ENCODE peak calls at places on chromosomes 5 and 9, in eight cellular contexts. H is GM20000, G is AG09319, W is heart right ventricle, S is RWPE2, P is tibial nerve, Y is fibroblast of the aortic adventitia, F is AG10803. T is an unnamed sample.

GRCh38 chr9:19479874-19480273 is 71.1 kb downstream of the ACER2 start:
- DNase-seq in H (no peak), G (no peak), W (peak; percentile 15), S (no peak), P (no peak), Y (no peak), F (no peak), T (no peak)

GRCh38 chr5:146076455-146076854 is 28.9 kb downstream of the PLAC8L1 start:
- DNase-seq in H (no peak), G (no peak), W (no peak), S (no peak), P (no peak), Y (no peak), F (no peak), T (no peak)

GRCh38 chr5:1796371-1797108 is 3.1 kb downstream of the MRPL36 start:
- DNase-seq in H (no peak), G (no peak), W (no peak), S (no peak), P (no peak), Y (no peak), F (no peak), T (no peak)

GRCh38 chr9:68492801-68493200 is 47.9 kb downstream of the TMEM252 start:
- DNase-seq in H (no peak), G (no peak), W (no peak), S (no peak), P (no peak), Y (no peak), F (no peak), T (no peak)

GRCh38 chr9:3664044-3664443 is 138.2 kb upstream of the RFX3 start:
- DNase-seq in H (no peak), G (no peak), W (no peak), S (no peak), P (no peak), Y (no peak), F (peak; percentile 28), T (no peak)

GRCh38 chr5:78779262-78779661 is 130.7 kb upstream of the LHFPL2 start:
- DNase-seq in H (no peak), G (no peak), W (no peak), S (no peak), P (no peak), Y (peak; percentile 53), F (no peak), T (no peak)

GRCh38 chr9:87497604-87498045 is at the start of gene DAPK1:
- DNase-seq in H (peak; percentile 92), G (no peak), W (peak; percentile 21), S (no peak), P (peak; percentile 40), Y (peak; percentile 37), F (no peak), T (peak; percentile 69)

GRCh38 chr9:22052376-22052945 is 43.4 kb upstream of the CDKN2B start:
- DNase-seq in H (peak; percentile 17), G (peak; percentile 68), W (no peak), S (peak; percentile 75), P (no peak), Y (peak; percentile 90), F (peak; percentile 82), T (no peak)

GRCh38 chr5:172846677-172847076 is 12.6 kb downstream of the ERGIC1 start:
- DNase-seq in H (no peak), G (no peak), W (no peak), S (no peak), P (no peak), Y (no peak), F (no peak), T (no peak)

GRCh38 chr5:60248900-60249299 is 355.4 kb upstream of the PDE4D start:
- DNase-seq in H (peak; percentile 15), G (no peak), W (peak; percentile 6), S (no peak), P (peak; percentile 12), Y (no peak), F (no peak), T (no peak)

GRCh38 chr9:116075191-116075590 is 78.4 kb upstream of the PAPPA start:
- DNase-seq in H (no peak), G (no peak), W (no peak), S (no peak), P (no peak), Y (peak; percentile 82), F (peak; percentile 90), T (no peak)

GRCh38 chr9:80571953-80572352 is 1000.2 kb downstream of the TLE4 start:
- DNase-seq in H (no peak), G (no peak), W (no peak), S (no peak), P (no peak), Y (no peak), F (no peak), T (no peak)

GRCh38 chr9:3931996-3932906 is 367.6 kb downstream of the GLIS3 start:
- DNase-seq in H (no peak), G (no peak), W (no peak), S (no peak), P (no peak), Y (peak; percentile 63), F (peak; percentile 61), T (no peak)

GRCh38 chr9:129584136-129584535 is 36.8 kb downstream of the C9orf50 start:
- DNase-seq in H (peak; percentile 77), G (no peak), W (peak; percentile 83), S (no peak), P (peak; percentile 83), Y (peak; percentile 90), F (peak; percentile 84), T (peak; percentile 87)

GRCh38 chr9:133460405-133461175 is 812 bp downstream of the CACFD1 start:
- DNase-seq in H (peak; percentile 78), G (no peak), W (peak; percentile 59), S (no peak), P (peak; percentile 21), Y (peak; percentile 19), F (peak; percentile 7), T (peak; percentile 85)

GRCh38 chr9:113403651-113404050 is 2.6 kb upstream of the ALAD start:
- DNase-seq in H (no peak), G (no peak), W (no peak), S (no peak), P (no peak), Y (no peak), F (no peak), T (no peak)

GRCh38 chr5:115800108-115800507 is 16.4 kb downstream of the CDO1 start:
- DNase-seq in H (no peak), G (no peak), W (no peak), S (no peak), P (no peak), Y (no peak), F (no peak), T (no peak)

GRCh38 chr9:89969881-89970639 is 365.2 kb downstream of the GADD45G start:
- DNase-seq in H (no peak), G (no peak), W (no peak), S (no peak), P (no peak), Y (no peak), F (no peak), T (no peak)

GRCh38 chr9:14057347-14058077 is 256.4 kb downstream of the NFIB start:
- DNase-seq in H (no peak), G (no peak), W (no peak), S (no peak), P (no peak), Y (no peak), F (no peak), T (no peak)

GRCh38 chr5:103881560-103881959 is 319.0 kb upstream of the NUDT12 start:
- DNase-seq in H (no peak), G (no peak), W (no peak), S (no peak), P (no peak), Y (no peak), F (no peak), T (no peak)

DNA sequence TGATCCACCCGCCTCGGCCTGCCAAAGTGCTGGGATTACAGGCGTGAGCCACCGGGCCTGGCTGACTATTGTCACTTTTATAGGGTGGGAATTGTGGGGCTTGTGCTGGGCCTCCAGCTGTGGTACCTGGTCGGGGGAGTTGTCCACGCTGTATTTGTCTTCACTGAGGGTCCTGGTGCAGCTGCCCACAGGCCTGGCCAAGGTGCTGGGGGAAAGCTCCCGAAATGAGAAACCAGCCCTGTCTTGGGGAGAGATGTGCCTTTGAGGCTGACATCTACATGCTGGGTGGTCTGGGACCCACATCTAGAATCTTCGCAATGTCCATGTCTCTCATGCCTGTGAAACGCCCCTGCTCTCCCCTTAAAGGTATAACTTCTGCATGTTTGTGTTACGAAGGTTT is 2.6 kb downstream of the EXOC3 start:
- DNase-seq in H (no peak), G (no peak), W (no peak), S (no peak), P (no peak), Y (no peak), F (no peak), T (no peak)
- TF ChIP-seq CTCF in H (no peak), G (no peak), W (no peak), S (no peak), P (no peak), Y (no peak), F (no peak), T (no peak)

DNA sequence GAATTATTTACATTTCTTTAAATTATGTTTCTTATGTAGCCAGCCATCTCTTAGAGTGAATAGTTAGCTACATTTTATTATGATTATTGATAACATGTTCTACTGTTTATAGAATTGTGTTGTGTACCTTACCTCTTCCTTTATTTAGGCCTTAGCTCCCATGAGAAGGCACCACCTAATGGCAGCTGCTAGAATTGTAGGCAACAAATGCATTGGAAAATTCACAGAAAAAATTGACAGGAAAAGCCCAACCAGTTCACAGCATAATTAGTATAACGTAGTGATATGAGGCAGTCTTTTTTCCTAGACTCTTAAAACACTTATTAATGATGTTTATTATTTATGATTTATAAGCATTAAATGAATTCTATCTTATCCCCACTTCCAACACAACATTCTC is 175.8 kb downstream of the WDR70 start:
- DNase-seq in H (peak; percentile 16), G (no peak), W (no peak), S (no peak), P (no peak), Y (no peak), F (no peak), T (no peak)
- TF ChIP-seq CTCF in H (peak; percentile 18), G (peak; percentile 23), W (no peak), S (peak; percentile 78), P (no peak), Y (peak; percentile 20), F (peak; percentile 38), T (no peak)

DNA sequence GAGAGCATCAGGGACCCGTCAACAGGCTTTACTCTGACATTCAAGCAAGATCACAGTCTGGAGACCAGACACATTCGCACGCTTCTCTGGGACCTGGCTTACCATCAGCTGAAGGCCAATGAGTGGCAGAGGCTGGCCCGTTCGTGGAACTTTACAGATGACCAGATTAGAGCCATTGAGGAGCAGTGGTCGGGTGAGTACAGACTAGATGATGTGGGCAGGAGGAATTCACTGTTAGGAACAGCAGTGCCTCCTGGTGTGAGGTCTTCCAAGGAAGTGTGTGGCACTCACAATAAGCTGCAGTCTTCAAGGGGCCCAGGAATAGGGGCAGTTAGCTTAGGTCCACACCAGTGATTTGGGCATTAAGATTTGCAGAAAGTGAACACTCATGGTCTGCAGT is 50.4 kb downstream of the POC5 start:
- DNase-seq in H (no peak), G (no peak), W (no peak), S (no peak), P (no peak), Y (no peak), F (no peak), T (no peak)
- TF ChIP-seq CTCF in H (no peak), G (no peak), W (no peak), S (no peak), P (no peak), Y (no peak), F (no peak), T (no peak)

DNA sequence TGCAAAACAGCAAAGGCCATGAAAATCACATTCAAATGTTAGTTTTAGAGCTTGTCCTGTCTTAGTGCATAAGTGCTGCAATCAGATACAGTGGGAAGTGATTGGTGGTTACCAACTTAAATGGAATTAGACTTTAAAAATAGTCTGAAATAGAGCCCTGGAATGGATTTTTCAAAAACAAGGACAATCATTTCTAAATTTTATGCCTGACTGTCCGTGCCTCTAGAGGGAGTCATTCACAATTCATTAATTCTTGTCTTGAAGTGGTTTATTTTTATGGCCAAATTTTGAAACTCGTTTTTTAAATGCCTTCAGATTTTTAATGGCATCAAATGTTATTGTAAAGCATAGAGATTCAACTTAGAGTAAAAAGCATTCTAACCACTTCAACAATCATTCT is 561.8 kb upstream of the DAB2 start:
- DNase-seq in H (no peak), G (no peak), W (no peak), S (no peak), P (no peak), Y (peak; percentile 8), F (peak; percentile 44), T (no peak)
- TF ChIP-seq CTCF in H (no peak), G (no peak), W (no peak), S (peak; percentile 13), P (no peak), Y (peak; percentile 33), F (peak; percentile 33), T (no peak)